ENCODE peak calls at places on chromosomes 11 and 22, in eight cellular contexts. One of them, this sample, is unnamed. For H3K4me1, the result is how much of the 10 kb centered on the place peaks cover.

GRCh38 chr11:120532082-120532481 is 20.5 kb downstream of the GRIK4 start:
- DNase-seq in CD8-positive, alpha-beta T cell: no peak
- DNase-seq in sigmoid colon: no peak
- DNase-seq in naive thymus-derived CD4-positive, alpha-beta T cell: no peak
- DNase-seq in mammary epithelial cell: no peak
- DNase-seq in iPS DF 6.9: no peak
- DNase-seq in neural progenitor cell: no peak
- DNase-seq in HAP-1: no peak
- DNase-seq in this sample: no peak

GRCh38 chr11:113555071-113555739 is 80.0 kb upstream of the DRD2 start:
- DNase-seq in CD8-positive, alpha-beta T cell: no peak
- DNase-seq in sigmoid colon: no peak
- DNase-seq in naive thymus-derived CD4-positive, alpha-beta T cell: no peak
- DNase-seq in mammary epithelial cell: no peak
- DNase-seq in iPS DF 6.9: no peak
- DNase-seq in neural progenitor cell: no peak
- DNase-seq in HAP-1: no peak
- DNase-seq in this sample: no peak

GRCh38 chr11:12733091-12733490 is 58.9 kb downstream of the TEAD1 start:
- DNase-seq in CD8-positive, alpha-beta T cell: no peak
- DNase-seq in sigmoid colon: no peak
- DNase-seq in naive thymus-derived CD4-positive, alpha-beta T cell: no peak
- DNase-seq in mammary epithelial cell: no peak
- DNase-seq in iPS DF 6.9: no peak
- DNase-seq in neural progenitor cell: no peak
- DNase-seq in HAP-1: no peak
- DNase-seq in this sample: no peak

GRCh38 chr11:125901872-125902271 is 1.1 kb downstream of the PUS3 start:
- DNase-seq in CD8-positive, alpha-beta T cell: no peak
- DNase-seq in sigmoid colon: no peak
- DNase-seq in naive thymus-derived CD4-positive, alpha-beta T cell: no peak
- DNase-seq in mammary epithelial cell: no peak
- DNase-seq in iPS DF 6.9: no peak
- DNase-seq in neural progenitor cell: no peak
- DNase-seq in HAP-1: no peak
- DNase-seq in this sample: no peak

GRCh38 chr22:47122441-47123000 is 360.1 kb downstream of the TBC1D22A start:
- DNase-seq in CD8-positive, alpha-beta T cell: no peak
- DNase-seq in sigmoid colon: no peak
- DNase-seq in naive thymus-derived CD4-positive, alpha-beta T cell: no peak
- DNase-seq in mammary epithelial cell: no peak
- DNase-seq in iPS DF 6.9: no peak
- DNase-seq in neural progenitor cell: no peak
- DNase-seq in HAP-1: no peak
- DNase-seq in this sample: no peak

GRCh38 chr22:45240137-45240809 is 421 bp downstream of the KIAA0930 start:
- DNase-seq in CD8-positive, alpha-beta T cell: peak
- DNase-seq in sigmoid colon: no peak
- DNase-seq in naive thymus-derived CD4-positive, alpha-beta T cell: peak
- DNase-seq in mammary epithelial cell: peak
- DNase-seq in iPS DF 6.9: no peak
- DNase-seq in neural progenitor cell: peak
- DNase-seq in HAP-1: peak
- DNase-seq in this sample: peak

GRCh38 chr11:117605331-117605730 is 191.7 kb downstream of the DSCAML1 start:
- DNase-seq in CD8-positive, alpha-beta T cell: no peak
- DNase-seq in sigmoid colon: no peak
- DNase-seq in naive thymus-derived CD4-positive, alpha-beta T cell: no peak
- DNase-seq in mammary epithelial cell: no peak
- DNase-seq in iPS DF 6.9: no peak
- DNase-seq in neural progenitor cell: no peak
- DNase-seq in HAP-1: no peak
- DNase-seq in this sample: no peak

GRCh38 chr22:42294034-42294985 is 23.9 kb upstream of the TCF20 start:
- DNase-seq in CD8-positive, alpha-beta T cell: peak
- DNase-seq in sigmoid colon: no peak
- DNase-seq in naive thymus-derived CD4-positive, alpha-beta T cell: peak
- DNase-seq in mammary epithelial cell: peak
- DNase-seq in iPS DF 6.9: no peak
- DNase-seq in neural progenitor cell: peak
- DNase-seq in HAP-1: no peak
- DNase-seq in this sample: no peak

GRCh38 chr11:69967484-69967883 is 110.6 kb upstream of the ANO1 start:
- DNase-seq in CD8-positive, alpha-beta T cell: no peak
- DNase-seq in sigmoid colon: no peak
- DNase-seq in naive thymus-derived CD4-positive, alpha-beta T cell: no peak
- DNase-seq in mammary epithelial cell: no peak
- DNase-seq in iPS DF 6.9: no peak
- DNase-seq in neural progenitor cell: no peak
- DNase-seq in HAP-1: no peak
- DNase-seq in this sample: no peak

GRCh38 chr11:69966910-69967309 is 111.2 kb upstream of the ANO1 start:
- DNase-seq in CD8-positive, alpha-beta T cell: no peak
- DNase-seq in sigmoid colon: no peak
- DNase-seq in naive thymus-derived CD4-positive, alpha-beta T cell: no peak
- DNase-seq in mammary epithelial cell: no peak
- DNase-seq in iPS DF 6.9: no peak
- DNase-seq in neural progenitor cell: no peak
- DNase-seq in HAP-1: no peak
- DNase-seq in this sample: no peak

GRCh38 chr11:69968407-69969347 is 109.4 kb upstream of the ANO1 start:
- DNase-seq in CD8-positive, alpha-beta T cell: no peak
- DNase-seq in sigmoid colon: no peak
- DNase-seq in naive thymus-derived CD4-positive, alpha-beta T cell: no peak
- DNase-seq in mammary epithelial cell: no peak
- DNase-seq in iPS DF 6.9: no peak
- DNase-seq in neural progenitor cell: no peak
- DNase-seq in HAP-1: no peak
- DNase-seq in this sample: no peak

GRCh38 chr11:69965821-69966582 is 112.1 kb upstream of the ANO1 start:
- DNase-seq in CD8-positive, alpha-beta T cell: no peak
- DNase-seq in sigmoid colon: no peak
- DNase-seq in naive thymus-derived CD4-positive, alpha-beta T cell: no peak
- DNase-seq in mammary epithelial cell: no peak
- DNase-seq in iPS DF 6.9: no peak
- DNase-seq in neural progenitor cell: no peak
- DNase-seq in HAP-1: no peak
- DNase-seq in this sample: no peak

DNA sequence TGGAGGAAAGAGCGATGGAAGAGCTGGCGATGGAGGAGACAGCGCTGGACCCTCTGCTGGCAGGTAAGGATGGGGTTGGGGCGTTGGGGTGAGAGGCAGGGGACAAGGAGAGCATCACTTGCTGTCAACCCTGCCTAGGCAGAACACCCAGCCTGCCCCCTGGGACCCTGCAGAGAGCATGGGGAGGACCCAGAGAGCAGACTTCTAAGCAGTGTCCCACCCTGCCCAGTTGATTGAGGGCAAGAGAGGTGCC is 111.6 kb upstream of the ANO1 start:
- DNase-seq in CD8-positive, alpha-beta T cell: no peak
- DNase-seq in sigmoid colon: no peak
- DNase-seq in naive thymus-derived CD4-positive, alpha-beta T cell: no peak
- DNase-seq in mammary epithelial cell: no peak
- DNase-seq in iPS DF 6.9: no peak
- DNase-seq in neural progenitor cell: no peak
- DNase-seq in HAP-1: no peak
- DNase-seq in this sample: no peak
- H3K4me1 ChIP-seq in CD8-positive, alpha-beta T cell: under half
- H3K4me1 ChIP-seq in sigmoid colon: under half
- H3K4me1 ChIP-seq in naive thymus-derived CD4-positive, alpha-beta T cell: under half
- H3K4me1 ChIP-seq in mammary epithelial cell: under half
- H3K4me1 ChIP-seq in iPS DF 6.9: under half
- H3K4me1 ChIP-seq in neural progenitor cell: under half
- H3K4me1 ChIP-seq in HAP-1: under half
- H3K4me1 ChIP-seq in this sample: under half

GRCh38 chr22:19522190-19522880 is 1.9 kb downstream of the CLDN5 start:
- DNase-seq in CD8-positive, alpha-beta T cell: no peak
- DNase-seq in sigmoid colon: no peak
- DNase-seq in naive thymus-derived CD4-positive, alpha-beta T cell: no peak
- DNase-seq in mammary epithelial cell: no peak
- DNase-seq in iPS DF 6.9: no peak
- DNase-seq in neural progenitor cell: no peak
- DNase-seq in HAP-1: no peak
- DNase-seq in this sample: peak

GRCh38 chr22:19522881-19523239 is 1.4 kb downstream of the CLDN5 start:
- DNase-seq in CD8-positive, alpha-beta T cell: no peak
- DNase-seq in sigmoid colon: no peak
- DNase-seq in naive thymus-derived CD4-positive, alpha-beta T cell: no peak
- DNase-seq in mammary epithelial cell: no peak
- DNase-seq in iPS DF 6.9: no peak
- DNase-seq in neural progenitor cell: no peak
- DNase-seq in HAP-1: no peak
- DNase-seq in this sample: no peak

GRCh38 chr22:19520007-19520406 is 4.2 kb downstream of the CLDN5 start:
- DNase-seq in CD8-positive, alpha-beta T cell: no peak
- DNase-seq in sigmoid colon: no peak
- DNase-seq in naive thymus-derived CD4-positive, alpha-beta T cell: no peak
- DNase-seq in mammary epithelial cell: no peak
- DNase-seq in iPS DF 6.9: no peak
- DNase-seq in neural progenitor cell: no peak
- DNase-seq in HAP-1: no peak
- DNase-seq in this sample: peak

GRCh38 chr22:19519041-19519926 is 4.9 kb downstream of the CLDN5 start:
- DNase-seq in CD8-positive, alpha-beta T cell: no peak
- DNase-seq in sigmoid colon: no peak
- DNase-seq in naive thymus-derived CD4-positive, alpha-beta T cell: no peak
- DNase-seq in mammary epithelial cell: no peak
- DNase-seq in iPS DF 6.9: no peak
- DNase-seq in neural progenitor cell: no peak
- DNase-seq in HAP-1: no peak
- DNase-seq in this sample: no peak

DNA sequence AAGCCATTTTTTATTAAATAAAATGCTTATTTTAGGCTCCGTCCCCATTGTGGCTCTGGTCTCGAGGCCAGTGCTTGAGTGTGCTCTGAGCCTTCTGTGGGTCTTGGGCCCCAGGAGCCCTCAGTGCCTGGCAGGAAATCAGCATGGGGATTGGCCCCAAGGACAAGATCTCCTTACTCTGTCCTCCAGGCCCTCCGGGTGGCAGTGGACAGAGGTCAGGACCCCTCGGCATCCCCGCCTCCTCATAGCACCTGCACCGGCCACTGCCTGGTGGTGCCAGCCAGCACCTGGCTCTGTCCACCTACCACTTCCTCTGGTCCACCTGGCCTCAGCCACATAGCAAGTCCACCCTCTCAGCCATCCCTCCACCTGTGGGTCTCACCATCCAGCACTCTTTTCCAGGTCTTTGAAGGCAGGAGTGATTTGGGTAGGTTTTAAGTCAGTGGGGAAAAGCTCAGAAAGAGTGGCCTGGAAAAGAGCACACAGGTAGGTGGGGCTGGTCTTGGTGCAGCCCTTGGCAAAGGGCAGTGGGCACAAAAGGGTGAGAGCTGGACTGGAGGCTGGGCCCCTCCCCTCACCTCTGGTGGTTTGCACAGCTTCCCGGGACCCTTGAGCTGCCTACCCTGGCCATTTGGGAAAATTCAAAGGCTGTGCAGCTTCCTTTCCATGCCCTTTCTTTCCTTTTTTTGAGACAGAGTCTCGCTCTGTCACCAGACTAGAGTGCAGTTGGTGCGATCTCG is 3.5 kb downstream of the CLDN5 start:
- DNase-seq in CD8-positive, alpha-beta T cell: no peak
- DNase-seq in sigmoid colon: no peak
- DNase-seq in naive thymus-derived CD4-positive, alpha-beta T cell: no peak
- DNase-seq in mammary epithelial cell: no peak
- DNase-seq in iPS DF 6.9: no peak
- DNase-seq in neural progenitor cell: no peak
- DNase-seq in HAP-1: no peak
- DNase-seq in this sample: no peak
- H3K4me3 ChIP-seq in CD8-positive, alpha-beta T cell: no peak
- H3K4me3 ChIP-seq in sigmoid colon: no peak
- H3K4me3 ChIP-seq in naive thymus-derived CD4-positive, alpha-beta T cell: no peak
- H3K4me3 ChIP-seq in mammary epithelial cell: no peak
- H3K4me3 ChIP-seq in iPS DF 6.9: no peak
- H3K4me3 ChIP-seq in neural progenitor cell: no peak
- H3K4me3 ChIP-seq in HAP-1: no peak
- H3K4me3 ChIP-seq in this sample: no peak

GRCh38 chr22:30747493-30747892 is 52.8 kb downstream of the OSBP2 start:
- DNase-seq in CD8-positive, alpha-beta T cell: no peak
- DNase-seq in sigmoid colon: no peak
- DNase-seq in naive thymus-derived CD4-positive, alpha-beta T cell: no peak
- DNase-seq in mammary epithelial cell: no peak
- DNase-seq in iPS DF 6.9: no peak
- DNase-seq in neural progenitor cell: no peak
- DNase-seq in HAP-1: no peak
- DNase-seq in this sample: no peak

GRCh38 chr22:30742291-30743256 is 47.9 kb downstream of the OSBP2 start:
- DNase-seq in CD8-positive, alpha-beta T cell: no peak
- DNase-seq in sigmoid colon: no peak
- DNase-seq in naive thymus-derived CD4-positive, alpha-beta T cell: no peak
- DNase-seq in mammary epithelial cell: peak
- DNase-seq in iPS DF 6.9: no peak
- DNase-seq in neural progenitor cell: no peak
- DNase-seq in HAP-1: no peak
- DNase-seq in this sample: no peak

GRCh38 chr22:30749272-30749671 is 54.6 kb downstream of the OSBP2 start:
- DNase-seq in CD8-positive, alpha-beta T cell: no peak
- DNase-seq in sigmoid colon: no peak
- DNase-seq in naive thymus-derived CD4-positive, alpha-beta T cell: no peak
- DNase-seq in mammary epithelial cell: no peak
- DNase-seq in iPS DF 6.9: no peak
- DNase-seq in neural progenitor cell: no peak
- DNase-seq in HAP-1: no peak
- DNase-seq in this sample: no peak

GRCh38 chr22:30743257-30744020 is 48.8 kb downstream of the OSBP2 start:
- DNase-seq in CD8-positive, alpha-beta T cell: no peak
- DNase-seq in sigmoid colon: peak
- DNase-seq in naive thymus-derived CD4-positive, alpha-beta T cell: no peak
- DNase-seq in mammary epithelial cell: no peak
- DNase-seq in iPS DF 6.9: no peak
- DNase-seq in neural progenitor cell: no peak
- DNase-seq in HAP-1: no peak
- DNase-seq in this sample: no peak

DNA sequence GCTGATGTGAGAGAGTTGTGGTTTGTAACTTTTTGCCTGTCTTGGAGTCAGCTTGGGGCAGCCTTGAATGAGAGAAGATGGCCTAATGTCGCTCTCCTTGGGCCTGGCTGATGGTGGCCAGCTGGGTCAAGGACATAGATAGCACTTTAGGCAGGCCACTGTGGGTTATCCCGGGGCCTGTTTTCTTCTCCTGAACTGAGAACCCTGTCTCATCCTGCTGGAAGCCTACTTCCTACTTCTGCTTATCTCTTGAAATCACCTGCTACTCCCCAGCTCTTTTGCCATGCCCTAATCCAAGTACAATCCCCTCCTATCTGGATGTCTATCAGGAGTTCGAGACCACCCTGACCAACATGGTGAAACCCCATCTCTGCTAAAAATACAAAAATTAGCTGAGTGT is 49.5 kb downstream of the OSBP2 start:
- DNase-seq in CD8-positive, alpha-beta T cell: no peak
- DNase-seq in sigmoid colon: peak
- DNase-seq in naive thymus-derived CD4-positive, alpha-beta T cell: no peak
- DNase-seq in mammary epithelial cell: no peak
- DNase-seq in iPS DF 6.9: no peak
- DNase-seq in neural progenitor cell: no peak
- DNase-seq in HAP-1: no peak
- DNase-seq in this sample: no peak
- H3K4me1 ChIP-seq in CD8-positive, alpha-beta T cell: under half
- H3K4me1 ChIP-seq in sigmoid colon: under half
- H3K4me1 ChIP-seq in naive thymus-derived CD4-positive, alpha-beta T cell: under half
- H3K4me1 ChIP-seq in mammary epithelial cell: under half
- H3K4me1 ChIP-seq in iPS DF 6.9: under half
- H3K4me1 ChIP-seq in neural progenitor cell: under half
- H3K4me1 ChIP-seq in HAP-1: under half
- H3K4me1 ChIP-seq in this sample: under half

DNA sequence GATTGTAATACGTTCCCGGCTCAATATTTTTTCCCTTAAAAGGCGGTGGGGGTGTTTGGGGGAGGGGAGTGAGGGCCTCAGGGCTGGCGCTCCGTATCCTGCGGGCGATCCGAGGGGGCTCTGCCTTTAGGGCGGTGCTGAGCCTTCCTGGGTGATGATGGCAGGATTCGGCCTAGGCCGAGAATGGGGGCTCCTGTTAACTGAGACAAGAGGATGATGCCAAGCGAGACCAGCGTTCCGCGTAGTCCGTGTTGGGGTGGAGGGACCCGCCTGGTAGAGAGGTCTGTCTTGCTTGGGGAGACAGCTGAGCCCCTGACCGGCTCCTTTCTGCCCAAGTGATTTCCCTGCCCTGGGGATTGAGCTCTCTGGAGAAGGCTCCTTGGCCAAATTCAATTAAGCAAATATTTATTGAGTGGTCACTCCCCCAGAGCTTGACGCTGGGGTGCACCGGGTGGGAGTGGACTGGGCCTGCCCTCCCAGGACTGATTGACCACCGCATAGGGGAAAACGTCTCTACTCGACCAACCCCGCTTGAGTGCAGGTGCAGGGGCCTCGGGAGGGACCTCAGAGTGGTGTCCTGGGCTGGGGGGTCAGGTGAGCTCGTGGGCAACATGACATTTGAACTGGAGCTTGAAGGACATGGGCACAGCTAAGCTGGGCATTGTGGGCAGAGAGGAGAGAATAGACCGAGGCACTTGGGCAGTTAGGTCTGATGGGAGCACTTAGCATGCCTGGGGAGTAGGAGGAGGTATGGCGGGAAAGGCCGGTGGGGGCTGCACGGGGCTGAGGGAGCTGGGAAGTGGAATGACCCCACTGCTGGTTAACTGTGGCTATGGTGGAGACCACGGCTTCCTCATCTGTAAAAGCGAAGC is 1.1 kb downstream of the GNAZ start:
- DNase-seq in CD8-positive, alpha-beta T cell: no peak
- DNase-seq in sigmoid colon: peak
- DNase-seq in naive thymus-derived CD4-positive, alpha-beta T cell: no peak
- DNase-seq in mammary epithelial cell: no peak
- DNase-seq in iPS DF 6.9: no peak
- DNase-seq in neural progenitor cell: no peak
- DNase-seq in HAP-1: no peak
- DNase-seq in this sample: peak
- H3K4me3 ChIP-seq in CD8-positive, alpha-beta T cell: peak
- H3K4me3 ChIP-seq in sigmoid colon: peak
- H3K4me3 ChIP-seq in naive thymus-derived CD4-positive, alpha-beta T cell: peak
- H3K4me3 ChIP-seq in mammary epithelial cell: no peak
- H3K4me3 ChIP-seq in iPS DF 6.9: peak
- H3K4me3 ChIP-seq in neural progenitor cell: peak
- H3K4me3 ChIP-seq in HAP-1: peak
- H3K4me3 ChIP-seq in this sample: peak

This sample was measured in RWPE2.